ENCODE peak calls at places on chromosome 16, in six cellular contexts. One of them, this sample, is unnamed.

GRCh38 chr16:4506450-4506849 is 30.3 kb downstream of the HMOX2 start:
- DNase-seq in stimulated activated CD4-positive, alpha-beta T cell treated with anti-CD3 and anti-CD28 coated beads, TNF-alpha, amount 100 ng/mL, for 24 hours: peak; percentile 24
- DNase-seq in frontal cortex: peak; percentile 74
- DNase-seq in HFFc6: peak; percentile 67
- DNase-seq in epithelial cell of esophagus: peak; percentile 84
- DNase-seq in RPMI8226: peak; percentile 84
- DNase-seq in this sample: peak; percentile 69

GRCh38 chr16:17062676-17063075 is 408.1 kb downstream of the XYLT1 start:
- DNase-seq in epithelial cell of esophagus: no peak
- DNase-seq in stimulated activated CD4-positive, alpha-beta T cell treated with anti-CD3 and anti-CD28 coated beads, TNF-alpha, amount 100 ng/mL, for 24 hours: no peak
- DNase-seq in HFFc6: no peak
- DNase-seq in frontal cortex: no peak
- DNase-seq in RPMI8226: no peak
- DNase-seq in this sample: no peak

GRCh38 chr16:72800524-72800923 is 247.4 kb downstream of the ZFHX3 start:
- DNase-seq in epithelial cell of esophagus: peak; percentile 68
- DNase-seq in frontal cortex: no peak
- DNase-seq in HFFc6: no peak
- DNase-seq in RPMI8226: no peak
- DNase-seq in stimulated activated CD4-positive, alpha-beta T cell treated with anti-CD3 and anti-CD28 coated beads, TNF-alpha, amount 100 ng/mL, for 24 hours: no peak
- DNase-seq in this sample: no peak

GRCh38 chr16:57899771-57900661 is 70.9 kb downstream of the CNGB1 start:
- DNase-seq in frontal cortex: peak; percentile 74
- DNase-seq in stimulated activated CD4-positive, alpha-beta T cell treated with anti-CD3 and anti-CD28 coated beads, TNF-alpha, amount 100 ng/mL, for 24 hours: peak; percentile 56
- DNase-seq in HFFc6: peak; percentile 40
- DNase-seq in epithelial cell of esophagus: peak; percentile 76
- DNase-seq in RPMI8226: peak; percentile 84
- DNase-seq in this sample: peak; percentile 71

GRCh38 chr16:50067290-50067853 is 1.6 kb downstream of the HEATR3 start:
- DNase-seq in epithelial cell of esophagus: peak; percentile 55
- DNase-seq in HFFc6: peak; percentile 61
- DNase-seq in RPMI8226: peak; percentile 60
- DNase-seq in stimulated activated CD4-positive, alpha-beta T cell treated with anti-CD3 and anti-CD28 coated beads, TNF-alpha, amount 100 ng/mL, for 24 hours: no peak
- DNase-seq in frontal cortex: no peak
- DNase-seq in this sample: peak; percentile 46

GRCh38 chr16:78285437-78285917 is 186.0 kb downstream of the WWOX start:
- DNase-seq in epithelial cell of esophagus: no peak
- DNase-seq in RPMI8226: no peak
- DNase-seq in frontal cortex: no peak
- DNase-seq in stimulated activated CD4-positive, alpha-beta T cell treated with anti-CD3 and anti-CD28 coated beads, TNF-alpha, amount 100 ng/mL, for 24 hours: no peak
- DNase-seq in HFFc6: no peak
- DNase-seq in this sample: no peak

GRCh38 chr16:82293671-82294070 is 123.6 kb upstream of the MPHOSPH6 start:
- DNase-seq in stimulated activated CD4-positive, alpha-beta T cell treated with anti-CD3 and anti-CD28 coated beads, TNF-alpha, amount 100 ng/mL, for 24 hours: no peak
- DNase-seq in frontal cortex: no peak
- DNase-seq in HFFc6: no peak
- DNase-seq in epithelial cell of esophagus: no peak
- DNase-seq in RPMI8226: no peak
- DNase-seq in this sample: no peak

GRCh38 chr16:15880434-15880833 is 8.0 kb downstream of the CEP20 start:
- DNase-seq in frontal cortex: no peak
- DNase-seq in HFFc6: no peak
- DNase-seq in stimulated activated CD4-positive, alpha-beta T cell treated with anti-CD3 and anti-CD28 coated beads, TNF-alpha, amount 100 ng/mL, for 24 hours: no peak
- DNase-seq in RPMI8226: no peak
- DNase-seq in epithelial cell of esophagus: no peak
- DNase-seq in this sample: no peak

GRCh38 chr16:84511180-84511800 is 6.8 kb upstream of the MEAK7 start:
- DNase-seq in epithelial cell of esophagus: peak; percentile 81
- DNase-seq in stimulated activated CD4-positive, alpha-beta T cell treated with anti-CD3 and anti-CD28 coated beads, TNF-alpha, amount 100 ng/mL, for 24 hours: peak; percentile 69
- DNase-seq in frontal cortex: peak; percentile 79
- DNase-seq in HFFc6: peak; percentile 76
- DNase-seq in RPMI8226: peak; percentile 63
- DNase-seq in this sample: peak; percentile 73

GRCh38 chr16:87465306-87465705 is 27.5 kb downstream of the ZCCHC14 start:
- DNase-seq in HFFc6: peak; percentile 74
- DNase-seq in epithelial cell of esophagus: peak; percentile 91
- DNase-seq in stimulated activated CD4-positive, alpha-beta T cell treated with anti-CD3 and anti-CD28 coated beads, TNF-alpha, amount 100 ng/mL, for 24 hours: no peak
- DNase-seq in RPMI8226: no peak
- DNase-seq in frontal cortex: no peak
- DNase-seq in this sample: no peak

GRCh38 chr16:87570564-87570937 is 31.8 kb upstream of the JPH3 start:
- DNase-seq in HFFc6: no peak
- DNase-seq in epithelial cell of esophagus: no peak
- DNase-seq in frontal cortex: no peak
- DNase-seq in RPMI8226: no peak
- DNase-seq in stimulated activated CD4-positive, alpha-beta T cell treated with anti-CD3 and anti-CD28 coated beads, TNF-alpha, amount 100 ng/mL, for 24 hours: no peak
- DNase-seq in this sample: no peak

GRCh38 chr16:3137267-3137666 is 2.4 kb downstream of the ZNF213 start:
- DNase-seq in RPMI8226: no peak
- DNase-seq in HFFc6: no peak
- DNase-seq in epithelial cell of esophagus: no peak
- DNase-seq in stimulated activated CD4-positive, alpha-beta T cell treated with anti-CD3 and anti-CD28 coated beads, TNF-alpha, amount 100 ng/mL, for 24 hours: no peak
- DNase-seq in frontal cortex: no peak
- DNase-seq in this sample: no peak

GRCh38 chr16:10738231-10739077 is 5.2 kb upstream of the NUBP1 start:
- DNase-seq in epithelial cell of esophagus: peak; percentile 83
- DNase-seq in frontal cortex: peak; percentile 32
- DNase-seq in HFFc6: peak; percentile 75
- DNase-seq in RPMI8226: peak; percentile 90
- DNase-seq in stimulated activated CD4-positive, alpha-beta T cell treated with anti-CD3 and anti-CD28 coated beads, TNF-alpha, amount 100 ng/mL, for 24 hours: peak; percentile 18
- DNase-seq in this sample: no peak

GRCh38 chr16:58035356-58036170 is 10.0 kb downstream of the MMP15 start:
- DNase-seq in stimulated activated CD4-positive, alpha-beta T cell treated with anti-CD3 and anti-CD28 coated beads, TNF-alpha, amount 100 ng/mL, for 24 hours: no peak
- DNase-seq in frontal cortex: no peak
- DNase-seq in RPMI8226: no peak
- DNase-seq in epithelial cell of esophagus: no peak
- DNase-seq in HFFc6: no peak
- DNase-seq in this sample: no peak

GRCh38 chr16:57533618-57534336 is 2.6 kb downstream of the CCDC102A start:
- DNase-seq in frontal cortex: no peak
- DNase-seq in HFFc6: no peak
- DNase-seq in epithelial cell of esophagus: no peak
- DNase-seq in stimulated activated CD4-positive, alpha-beta T cell treated with anti-CD3 and anti-CD28 coated beads, TNF-alpha, amount 100 ng/mL, for 24 hours: no peak
- DNase-seq in RPMI8226: peak; percentile 75
- DNase-seq in this sample: peak; percentile 4

GRCh38 chr16:1991135-1991551 is 1.4 kb downstream of the SYNGR3 start:
- DNase-seq in RPMI8226: no peak
- DNase-seq in frontal cortex: no peak
- DNase-seq in epithelial cell of esophagus: no peak
- DNase-seq in stimulated activated CD4-positive, alpha-beta T cell treated with anti-CD3 and anti-CD28 coated beads, TNF-alpha, amount 100 ng/mL, for 24 hours: no peak
- DNase-seq in HFFc6: no peak
- DNase-seq in this sample: no peak

GRCh38 chr16:87002717-87003413 is 314.3 kb downstream of the C16orf95 start:
- DNase-seq in RPMI8226: no peak
- DNase-seq in HFFc6: no peak
- DNase-seq in epithelial cell of esophagus: no peak
- DNase-seq in stimulated activated CD4-positive, alpha-beta T cell treated with anti-CD3 and anti-CD28 coated beads, TNF-alpha, amount 100 ng/mL, for 24 hours: no peak
- DNase-seq in frontal cortex: no peak
- DNase-seq in this sample: no peak

GRCh38 chr16:53745753-53746258 is 41.9 kb downstream of the FTO start:
- DNase-seq in epithelial cell of esophagus: peak; percentile 90
- DNase-seq in HFFc6: peak; percentile 74
- DNase-seq in stimulated activated CD4-positive, alpha-beta T cell treated with anti-CD3 and anti-CD28 coated beads, TNF-alpha, amount 100 ng/mL, for 24 hours: no peak
- DNase-seq in RPMI8226: no peak
- DNase-seq in frontal cortex: no peak
- DNase-seq in this sample: peak; percentile 25

GRCh38 chr16:69311533-69312388 is 611 bp downstream of the VPS4A start:
- DNase-seq in epithelial cell of esophagus: peak; percentile 47
- DNase-seq in frontal cortex: no peak
- DNase-seq in HFFc6: peak; percentile 11
- DNase-seq in stimulated activated CD4-positive, alpha-beta T cell treated with anti-CD3 and anti-CD28 coated beads, TNF-alpha, amount 100 ng/mL, for 24 hours: no peak
- DNase-seq in RPMI8226: peak; percentile 67
- DNase-seq in this sample: peak; percentile 31

GRCh38 chr16:17194190-17194780 is 276.5 kb downstream of the XYLT1 start:
- DNase-seq in frontal cortex: no peak
- DNase-seq in epithelial cell of esophagus: no peak
- DNase-seq in stimulated activated CD4-positive, alpha-beta T cell treated with anti-CD3 and anti-CD28 coated beads, TNF-alpha, amount 100 ng/mL, for 24 hours: peak; percentile 33
- DNase-seq in RPMI8226: peak; percentile 54
- DNase-seq in HFFc6: no peak
- DNase-seq in this sample: peak; percentile 57

GRCh38 chr16:47851026-47851610 is 304.7 kb downstream of the ABCC12 start:
- DNase-seq in HFFc6: no peak
- DNase-seq in frontal cortex: no peak
- DNase-seq in stimulated activated CD4-positive, alpha-beta T cell treated with anti-CD3 and anti-CD28 coated beads, TNF-alpha, amount 100 ng/mL, for 24 hours: no peak
- DNase-seq in epithelial cell of esophagus: peak; percentile 12
- DNase-seq in RPMI8226: no peak
- DNase-seq in this sample: no peak

GRCh38 chr16:89315791-89316581 is 98.5 kb downstream of the ZNF778 start:
- DNase-seq in stimulated activated CD4-positive, alpha-beta T cell treated with anti-CD3 and anti-CD28 coated beads, TNF-alpha, amount 100 ng/mL, for 24 hours: peak; percentile 47
- DNase-seq in epithelial cell of esophagus: peak; percentile 91
- DNase-seq in HFFc6: peak; percentile 91
- DNase-seq in frontal cortex: no peak
- DNase-seq in RPMI8226: peak; percentile 20
- DNase-seq in this sample: no peak

GRCh38 chr16:50015631-50016030 is 9.4 kb upstream of the CNEP1R1 start:
- DNase-seq in epithelial cell of esophagus: no peak
- DNase-seq in stimulated activated CD4-positive, alpha-beta T cell treated with anti-CD3 and anti-CD28 coated beads, TNF-alpha, amount 100 ng/mL, for 24 hours: no peak
- DNase-seq in HFFc6: no peak
- DNase-seq in frontal cortex: no peak
- DNase-seq in RPMI8226: no peak
- DNase-seq in this sample: no peak

GRCh38 chr16:85613609-85614337 is 651 bp downstream of the GSE1 start:
- DNase-seq in frontal cortex: no peak
- DNase-seq in RPMI8226: no peak
- DNase-seq in epithelial cell of esophagus: peak; percentile 36
- DNase-seq in HFFc6: peak; percentile 24
- DNase-seq in stimulated activated CD4-positive, alpha-beta T cell treated with anti-CD3 and anti-CD28 coated beads, TNF-alpha, amount 100 ng/mL, for 24 hours: no peak
- DNase-seq in this sample: peak; percentile 71

GRCh38 chr16:68200120-68200783 is 35.7 kb downstream of the ESRP2 start:
- DNase-seq in RPMI8226: no peak
- DNase-seq in epithelial cell of esophagus: peak; percentile 61
- DNase-seq in stimulated activated CD4-positive, alpha-beta T cell treated with anti-CD3 and anti-CD28 coated beads, TNF-alpha, amount 100 ng/mL, for 24 hours: no peak
- DNase-seq in frontal cortex: no peak
- DNase-seq in HFFc6: peak; percentile 28
- DNase-seq in this sample: peak; percentile 15

GRCh38 chr16:3727806-3728381 is 10.6 kb upstream of the TRAP1 start:
- DNase-seq in HFFc6: no peak
- DNase-seq in frontal cortex: no peak
- DNase-seq in RPMI8226: no peak
- DNase-seq in epithelial cell of esophagus: no peak
- DNase-seq in stimulated activated CD4-positive, alpha-beta T cell treated with anti-CD3 and anti-CD28 coated beads, TNF-alpha, amount 100 ng/mL, for 24 hours: no peak
- DNase-seq in this sample: no peak

GRCh38 chr16:86496929-86497381 is 13.4 kb upstream of the FOXF1 start:
- DNase-seq in stimulated activated CD4-positive, alpha-beta T cell treated with anti-CD3 and anti-CD28 coated beads, TNF-alpha, amount 100 ng/mL, for 24 hours: no peak
- DNase-seq in epithelial cell of esophagus: no peak
- DNase-seq in RPMI8226: no peak
- DNase-seq in HFFc6: no peak
- DNase-seq in frontal cortex: no peak
- DNase-seq in this sample: no peak

GRCh38 chr16:19241512-19241911 is 44.0 kb upstream of the CLEC19A start:
- DNase-seq in epithelial cell of esophagus: no peak
- DNase-seq in HFFc6: no peak
- DNase-seq in RPMI8226: no peak
- DNase-seq in stimulated activated CD4-positive, alpha-beta T cell treated with anti-CD3 and anti-CD28 coated beads, TNF-alpha, amount 100 ng/mL, for 24 hours: no peak
- DNase-seq in frontal cortex: no peak
- DNase-seq in this sample: no peak

GRCh38 chr16:66357523-66357928 is 9.0 kb upstream of the CDH5 start:
- DNase-seq in HFFc6: peak; percentile 85
- DNase-seq in stimulated activated CD4-positive, alpha-beta T cell treated with anti-CD3 and anti-CD28 coated beads, TNF-alpha, amount 100 ng/mL, for 24 hours: no peak
- DNase-seq in RPMI8226: peak; percentile 53
- DNase-seq in epithelial cell of esophagus: peak; percentile 83
- DNase-seq in frontal cortex: peak; percentile 85
- DNase-seq in this sample: peak; percentile 73

GRCh38 chr16:19105891-19106624 is 7.7 kb upstream of the ITPRIPL2 start:
- DNase-seq in stimulated activated CD4-positive, alpha-beta T cell treated with anti-CD3 and anti-CD28 coated beads, TNF-alpha, amount 100 ng/mL, for 24 hours: no peak
- DNase-seq in RPMI8226: no peak
- DNase-seq in frontal cortex: no peak
- DNase-seq in epithelial cell of esophagus: no peak
- DNase-seq in HFFc6: no peak
- DNase-seq in this sample: no peak

GRCh38 chr16:48210747-48211146 is 33.4 kb upstream of the LONP2 start:
- DNase-seq in RPMI8226: no peak
- DNase-seq in frontal cortex: no peak
- DNase-seq in epithelial cell of esophagus: peak; percentile 18
- DNase-seq in stimulated activated CD4-positive, alpha-beta T cell treated with anti-CD3 and anti-CD28 coated beads, TNF-alpha, amount 100 ng/mL, for 24 hours: no peak
- DNase-seq in HFFc6: no peak
- DNase-seq in this sample: no peak

GRCh38 chr16:19269098-19269497 is 16.4 kb upstream of the CLEC19A start:
- DNase-seq in HFFc6: no peak
- DNase-seq in epithelial cell of esophagus: no peak
- DNase-seq in stimulated activated CD4-positive, alpha-beta T cell treated with anti-CD3 and anti-CD28 coated beads, TNF-alpha, amount 100 ng/mL, for 24 hours: no peak
- DNase-seq in frontal cortex: no peak
- DNase-seq in RPMI8226: no peak
- DNase-seq in this sample: no peak

This sample was measured in HEK293T.